ENCODE peak calls at places on chromosomes 16 and 17, in seven cellular contexts. One of them, this sample, is unnamed.

GRCh38 chr17:77436058-77436442 is 295.3 kb downstream of the SEC14L1 start:
- DNase-seq in gastrocnemius medialis: no peak
- DNase-seq in A673: peak
- DNase-seq in pancreas: no peak
- DNase-seq in HCT116: no peak
- DNase-seq in CD4-positive, alpha-beta memory T cell: no peak
- DNase-seq in small intestine: no peak
- DNase-seq in this sample: peak

GRCh38 chr16:59044616-59045015 is 310.5 kb upstream of the GOT2 start:
- DNase-seq in pancreas: no peak
- DNase-seq in CD4-positive, alpha-beta memory T cell: no peak
- DNase-seq in HCT116: no peak
- DNase-seq in A673: no peak
- DNase-seq in gastrocnemius medialis: no peak
- DNase-seq in small intestine: no peak
- DNase-seq in this sample: no peak

GRCh38 chr16:74487634-74488495 is 66.6 kb upstream of the CLEC18B start:
- DNase-seq in HCT116: no peak
- DNase-seq in gastrocnemius medialis: no peak
- DNase-seq in pancreas: no peak
- DNase-seq in A673: peak
- DNase-seq in small intestine: no peak
- DNase-seq in CD4-positive, alpha-beta memory T cell: no peak
- DNase-seq in this sample: no peak

GRCh38 chr16:56971768-56972043 is 10.0 kb downstream of the CETP start:
- DNase-seq in small intestine: no peak
- DNase-seq in A673: no peak
- DNase-seq in pancreas: no peak
- DNase-seq in HCT116: no peak
- DNase-seq in CD4-positive, alpha-beta memory T cell: no peak
- DNase-seq in gastrocnemius medialis: no peak
- DNase-seq in this sample: no peak

GRCh38 chr17:67467500-67468481 is 90.7 kb downstream of the PITPNC1 start:
- DNase-seq in gastrocnemius medialis: no peak
- DNase-seq in HCT116: no peak
- DNase-seq in small intestine: no peak
- DNase-seq in pancreas: no peak
- DNase-seq in CD4-positive, alpha-beta memory T cell: no peak
- DNase-seq in A673: peak
- DNase-seq in this sample: peak

GRCh38 chr17:9371019-9371418 is 204.6 kb downstream of the STX8 start:
- DNase-seq in gastrocnemius medialis: peak
- DNase-seq in A673: no peak
- DNase-seq in pancreas: peak
- DNase-seq in small intestine: no peak
- DNase-seq in HCT116: peak
- DNase-seq in CD4-positive, alpha-beta memory T cell: no peak
- DNase-seq in this sample: peak

GRCh38 chr17:83079340-83079747 is at the start of gene METRNL:
- DNase-seq in small intestine: peak
- DNase-seq in CD4-positive, alpha-beta memory T cell: peak
- DNase-seq in gastrocnemius medialis: peak
- DNase-seq in HCT116: no peak
- DNase-seq in pancreas: peak
- DNase-seq in A673: peak
- DNase-seq in this sample: peak

GRCh38 chr16:14071576-14072271 is 605 bp downstream of the MRTFB start:
- DNase-seq in pancreas: no peak
- DNase-seq in small intestine: no peak
- DNase-seq in HCT116: no peak
- DNase-seq in CD4-positive, alpha-beta memory T cell: no peak
- DNase-seq in A673: peak
- DNase-seq in gastrocnemius medialis: no peak
- DNase-seq in this sample: peak

GRCh38 chr17:72063262-72063661 is 57.6 kb upstream of the SOX9 start:
- DNase-seq in HCT116: no peak
- DNase-seq in CD4-positive, alpha-beta memory T cell: no peak
- DNase-seq in gastrocnemius medialis: no peak
- DNase-seq in pancreas: no peak
- DNase-seq in small intestine: no peak
- DNase-seq in A673: no peak
- DNase-seq in this sample: no peak

GRCh38 chr17:7835818-7836595 is 2.0 kb downstream of the KDM6B start:
- DNase-seq in small intestine: peak
- DNase-seq in CD4-positive, alpha-beta memory T cell: peak
- DNase-seq in HCT116: no peak
- DNase-seq in pancreas: peak
- DNase-seq in A673: peak
- DNase-seq in gastrocnemius medialis: peak
- DNase-seq in this sample: no peak

GRCh38 chr17:30421592-30421991 is 42.9 kb downstream of the CPD start:
- DNase-seq in A673: no peak
- DNase-seq in HCT116: no peak
- DNase-seq in small intestine: no peak
- DNase-seq in CD4-positive, alpha-beta memory T cell: no peak
- DNase-seq in pancreas: no peak
- DNase-seq in gastrocnemius medialis: no peak
- DNase-seq in this sample: no peak

GRCh38 chr17:83176956-83177583 is 97.7 kb downstream of the METRNL start:
- DNase-seq in A673: no peak
- DNase-seq in CD4-positive, alpha-beta memory T cell: no peak
- DNase-seq in small intestine: no peak
- DNase-seq in pancreas: no peak
- DNase-seq in HCT116: no peak
- DNase-seq in gastrocnemius medialis: peak
- DNase-seq in this sample: no peak

GRCh38 chr17:17737938-17738894 is 57.0 kb downstream of the RAI1 start:
- DNase-seq in HCT116: no peak
- DNase-seq in small intestine: peak
- DNase-seq in pancreas: peak
- DNase-seq in gastrocnemius medialis: no peak
- DNase-seq in CD4-positive, alpha-beta memory T cell: no peak
- DNase-seq in A673: no peak
- DNase-seq in this sample: peak

GRCh38 chr16:87171723-87172122 is 145.5 kb downstream of the C16orf95 start:
- DNase-seq in CD4-positive, alpha-beta memory T cell: no peak
- DNase-seq in pancreas: no peak
- DNase-seq in small intestine: no peak
- DNase-seq in gastrocnemius medialis: no peak
- DNase-seq in A673: no peak
- DNase-seq in HCT116: no peak
- DNase-seq in this sample: no peak

GRCh38 chr16:57372372-57373116 is at the start of gene CX3CL1:
- DNase-seq in gastrocnemius medialis: no peak
- DNase-seq in pancreas: peak
- DNase-seq in A673: peak
- DNase-seq in HCT116: no peak
- DNase-seq in small intestine: peak
- DNase-seq in CD4-positive, alpha-beta memory T cell: no peak
- DNase-seq in this sample: peak

GRCh38 chr16:46688101-46688656 is 799 bp downstream of the VPS35 start:
- DNase-seq in small intestine: peak
- DNase-seq in pancreas: no peak
- DNase-seq in gastrocnemius medialis: peak
- DNase-seq in CD4-positive, alpha-beta memory T cell: no peak
- DNase-seq in HCT116: no peak
- DNase-seq in A673: no peak
- DNase-seq in this sample: no peak

GRCh38 chr16:67847064-67847861 is at the start of gene CENPT:
- DNase-seq in HCT116: no peak
- DNase-seq in CD4-positive, alpha-beta memory T cell: no peak
- DNase-seq in pancreas: peak
- DNase-seq in gastrocnemius medialis: no peak
- DNase-seq in small intestine: peak
- DNase-seq in A673: no peak
- DNase-seq in this sample: peak

GRCh38 chr17:77755410-77755963 is 203.0 kb upstream of the TNRC6C start:
- DNase-seq in pancreas: no peak
- DNase-seq in A673: no peak
- DNase-seq in HCT116: no peak
- DNase-seq in small intestine: no peak
- DNase-seq in CD4-positive, alpha-beta memory T cell: no peak
- DNase-seq in gastrocnemius medialis: no peak
- DNase-seq in this sample: no peak

GRCh38 chr17:63425478-63425877 is 20.6 kb downstream of the CYB561 start:
- DNase-seq in small intestine: peak
- DNase-seq in pancreas: peak
- DNase-seq in HCT116: peak
- DNase-seq in CD4-positive, alpha-beta memory T cell: peak
- DNase-seq in gastrocnemius medialis: peak
- DNase-seq in A673: peak
- DNase-seq in this sample: peak

GRCh38 chr17:75152971-75153853 is 1.1 kb downstream of the JPT1 start:
- DNase-seq in gastrocnemius medialis: no peak
- DNase-seq in CD4-positive, alpha-beta memory T cell: no peak
- DNase-seq in pancreas: no peak
- DNase-seq in HCT116: no peak
- DNase-seq in A673: peak
- DNase-seq in small intestine: peak
- DNase-seq in this sample: peak

GRCh38 chr17:78110363-78111011 is 18.1 kb downstream of the TMC6 start:
- DNase-seq in CD4-positive, alpha-beta memory T cell: no peak
- DNase-seq in pancreas: no peak
- DNase-seq in small intestine: no peak
- DNase-seq in A673: no peak
- DNase-seq in HCT116: no peak
- DNase-seq in gastrocnemius medialis: peak
- DNase-seq in this sample: peak

DNA sequence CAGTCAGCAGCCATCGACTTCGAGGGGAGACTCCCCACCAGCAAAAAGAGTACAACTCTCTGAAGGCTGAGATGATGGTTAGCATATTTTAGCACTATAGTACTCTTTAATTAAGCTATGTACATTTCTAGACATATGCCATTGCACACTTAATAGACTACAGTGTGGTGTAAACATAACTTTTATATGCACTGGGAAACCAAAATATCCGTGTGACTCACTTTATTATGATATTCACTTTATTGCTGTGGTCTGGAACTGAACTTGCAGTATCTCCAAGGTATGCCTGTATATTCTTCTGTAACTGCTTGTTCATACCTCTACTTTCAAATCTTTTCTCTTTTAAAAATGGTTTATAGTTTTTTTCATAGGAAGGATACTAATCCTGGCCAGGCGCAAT is 11.0 kb upstream of the NXPH3 start:
- DNase-seq in HCT116: no peak
- DNase-seq in CD4-positive, alpha-beta memory T cell: no peak
- DNase-seq in small intestine: no peak
- DNase-seq in pancreas: no peak
- DNase-seq in A673: no peak
- DNase-seq in gastrocnemius medialis: no peak
- DNase-seq in this sample: no peak
- H3K4me3 ChIP-seq in HCT116: no peak
- H3K4me3 ChIP-seq in CD4-positive, alpha-beta memory T cell: no peak
- H3K4me3 ChIP-seq in small intestine: no peak
- H3K4me3 ChIP-seq in pancreas: no peak
- H3K4me3 ChIP-seq in A673: no peak
- H3K4me3 ChIP-seq in gastrocnemius medialis: no peak
- H3K4me3 ChIP-seq in this sample: no peak

GRCh38 chr16:28933176-28933575 is 1.4 kb downstream of the CD19 start:
- DNase-seq in HCT116: no peak
- DNase-seq in CD4-positive, alpha-beta memory T cell: no peak
- DNase-seq in gastrocnemius medialis: no peak
- DNase-seq in pancreas: no peak
- DNase-seq in A673: no peak
- DNase-seq in small intestine: no peak
- DNase-seq in this sample: no peak
- H3K4me3 ChIP-seq in HCT116: no peak
- H3K4me3 ChIP-seq in CD4-positive, alpha-beta memory T cell: no peak
- H3K4me3 ChIP-seq in gastrocnemius medialis: no peak
- H3K4me3 ChIP-seq in pancreas: no peak
- H3K4me3 ChIP-seq in A673: no peak
- H3K4me3 ChIP-seq in small intestine: no peak
- H3K4me3 ChIP-seq in this sample: no peak

DNA sequence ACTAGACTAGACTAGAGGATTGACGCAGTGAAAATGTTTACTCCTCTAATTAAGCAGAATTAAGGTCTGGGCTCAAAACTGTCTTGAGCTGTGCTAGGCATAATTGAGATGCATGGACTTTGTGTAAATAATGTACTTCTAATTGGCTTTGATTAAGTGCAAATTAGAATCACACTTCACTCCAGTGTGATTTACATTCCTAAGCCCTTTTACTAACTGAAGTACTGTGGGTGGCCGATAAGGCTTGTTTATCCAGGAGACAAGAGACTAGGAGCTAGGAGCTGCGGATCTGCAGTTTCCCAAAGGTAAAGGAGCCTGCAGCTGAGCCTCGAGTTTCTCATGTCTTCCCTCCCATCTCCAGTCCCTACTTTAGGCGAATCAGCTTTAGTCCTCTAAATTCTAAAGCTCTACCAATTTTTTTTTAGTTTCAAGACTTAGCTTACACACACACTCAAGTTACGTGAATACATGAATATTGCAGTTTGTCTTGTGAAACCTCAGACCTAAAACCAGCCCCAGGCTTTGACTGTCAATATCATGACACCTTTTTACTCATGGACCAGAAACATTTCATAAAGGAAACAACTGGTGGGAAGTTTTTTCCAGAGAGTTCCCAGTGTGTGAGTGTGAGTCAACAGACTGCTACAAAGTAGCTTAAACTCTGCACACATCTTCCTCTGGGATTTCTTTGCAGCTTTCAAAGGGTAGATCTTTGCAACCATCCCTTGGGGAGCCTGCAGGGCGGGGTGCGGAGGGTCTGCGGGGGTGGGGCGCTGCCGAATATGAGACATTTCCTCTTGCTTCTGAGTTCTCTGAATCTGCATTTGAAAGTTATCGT is 113.9 kb upstream of the TBX2 start:
- DNase-seq in gastrocnemius medialis: no peak
- DNase-seq in pancreas: no peak
- DNase-seq in small intestine: no peak
- DNase-seq in HCT116: no peak
- DNase-seq in CD4-positive, alpha-beta memory T cell: no peak
- DNase-seq in A673: no peak
- DNase-seq in this sample: no peak
- H3K4me3 ChIP-seq in gastrocnemius medialis: no peak
- H3K4me3 ChIP-seq in pancreas: no peak
- H3K4me3 ChIP-seq in small intestine: no peak
- H3K4me3 ChIP-seq in HCT116: no peak
- H3K4me3 ChIP-seq in CD4-positive, alpha-beta memory T cell: no peak
- H3K4me3 ChIP-seq in A673: no peak
- H3K4me3 ChIP-seq in this sample: no peak

DNA sequence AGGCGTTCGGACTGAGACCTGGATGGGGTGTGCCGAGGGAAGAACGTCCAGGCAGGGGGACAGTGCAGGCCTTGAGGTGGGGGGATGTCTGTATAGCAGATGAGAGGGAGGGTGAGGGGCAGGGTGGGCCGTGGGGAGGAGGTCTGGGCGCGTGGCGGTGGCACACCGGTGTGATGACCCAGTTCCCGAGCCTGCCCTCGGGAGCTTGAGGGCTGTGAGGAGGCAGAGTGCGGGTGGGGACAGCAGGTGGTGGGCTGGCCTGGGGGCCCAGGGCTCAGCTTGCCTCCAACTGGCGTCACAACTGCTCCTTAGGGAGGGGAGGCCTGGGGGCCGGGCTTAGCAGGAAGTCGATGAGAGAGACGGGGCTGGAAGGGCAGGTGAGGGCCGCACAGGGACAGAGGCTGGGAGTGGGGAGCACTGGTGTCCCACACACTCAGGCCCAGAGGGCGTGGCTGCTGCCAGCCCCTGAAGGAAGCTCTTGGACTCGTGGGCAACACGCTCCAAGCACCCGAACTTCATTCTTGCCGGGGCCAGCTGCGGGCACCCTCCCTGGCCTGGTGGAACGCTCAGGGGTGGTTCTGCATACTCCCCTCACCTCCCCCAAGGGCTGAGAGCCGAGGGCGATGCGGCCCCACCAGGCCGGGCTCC is 6.5 kb downstream of the CACNA1H start:
- DNase-seq in CD4-positive, alpha-beta memory T cell: no peak
- DNase-seq in pancreas: no peak
- DNase-seq in HCT116: no peak
- DNase-seq in gastrocnemius medialis: no peak
- DNase-seq in small intestine: no peak
- DNase-seq in A673: no peak
- DNase-seq in this sample: peak
- H3K4me3 ChIP-seq in CD4-positive, alpha-beta memory T cell: no peak
- H3K4me3 ChIP-seq in pancreas: no peak
- H3K4me3 ChIP-seq in HCT116: no peak
- H3K4me3 ChIP-seq in gastrocnemius medialis: no peak
- H3K4me3 ChIP-seq in small intestine: no peak
- H3K4me3 ChIP-seq in A673: no peak
- H3K4me3 ChIP-seq in this sample: peak

This sample was measured in SJCRH30.